ENCODE peak calls at places on chromosomes 7 and 10, in five cellular contexts. M is heart right ventricle; Y is GM23248; S is CD8-positive, alpha-beta memory T cell; I is mammary epithelial cell. R is an unnamed sample.

GRCh38 chr7:153543232-153543631 is 509.0 kb upstream of the DPP6 start:
- DNase-seq in Y (no peak), S (no peak), I (no peak), M (no peak), R (no peak)

GRCh38 chr10:50614444-50615137 is 9.2 kb downstream of the SGMS1 start:
- DNase-seq in I (no peak), S (no peak), M (no peak), Y (no peak), R (no peak)

GRCh38 chr7:129553861-129554530 is 51.7 kb downstream of the SMKR1 start:
- DNase-seq in I (no peak), Y (peak; percentile 85), S (peak; percentile 47), M (no peak), R (no peak)

GRCh38 chr10:59181668-59182067 is 5.2 kb downstream of the PHYHIPL start:
- DNase-seq in Y (peak; percentile 67), I (peak; percentile 47), S (no peak), M (peak; percentile 22), R (no peak)

GRCh38 chr10:33860994-33861393 is 526.5 kb upstream of the NRP1 start:
- DNase-seq in S (no peak), Y (no peak), M (no peak), I (no peak), R (no peak)

GRCh38 chr10:124996854-124997215 is 54.9 kb downstream of the ZRANB1 start:
- DNase-seq in I (no peak), Y (no peak), M (no peak), S (no peak), R (no peak)

GRCh38 chr7:106614751-106615150 is 46.2 kb downstream of the CCDC71L start:
- DNase-seq in S (no peak), M (no peak), Y (no peak), I (no peak), R (no peak)

GRCh38 chr10:70758757-70759514 is 26.2 kb downstream of the TBATA start:
- DNase-seq in Y (peak; percentile 85), I (peak; percentile 41), M (peak; percentile 85), S (peak; percentile 56), R (peak; percentile 85)

GRCh38 chr10:117552759-117553158 is 10.2 kb downstream of the EMX2 start:
- DNase-seq in S (no peak), M (no peak), I (no peak), Y (peak; percentile 71), R (peak; percentile 57)

GRCh38 chr7:111198255-111198654 is 107.3 kb downstream of the LRRN3 start:
- DNase-seq in I (peak; percentile 99), S (no peak), Y (peak; percentile 99), M (no peak), R (no peak)

GRCh38 chr7:32916006-32916405 is 24.4 kb upstream of the KBTBD2 start:
- DNase-seq in S (no peak), I (no peak), M (no peak), Y (no peak), R (no peak)

GRCh38 chr7:24936121-24936824 is 43.7 kb downstream of the OSBPL3 start:
- DNase-seq in S (no peak), I (no peak), Y (peak; percentile 47), M (no peak), R (no peak)

GRCh38 chr10:134205-134742 is 981 bp upstream of the ZMYND11 start:
- DNase-seq in M (no peak), S (peak; percentile 33), Y (no peak), I (peak; percentile 23), R (no peak)

GRCh38 chr7:2838873-2839578 is 5.1 kb downstream of the GNA12 start:
- DNase-seq in M (no peak), Y (no peak), S (no peak), I (no peak), R (no peak)

GRCh38 chr7:24365606-24366005 is 81.6 kb downstream of the NPY start:
- DNase-seq in S (no peak), I (no peak), M (no peak), Y (no peak), R (no peak)

GRCh38 chr7:159067870-159068787 is 76.5 kb downstream of the VIPR2 start:
- DNase-seq in I (no peak), Y (no peak), S (peak; percentile 9), M (peak; percentile 80), R (peak; percentile 78)

GRCh38 chr7:159070422-159071148 is 74.1 kb downstream of the VIPR2 start:
- DNase-seq in Y (no peak), M (no peak), S (no peak), I (no peak), R (no peak)

GRCh38 chr7:159071260-159071659 is 73.4 kb downstream of the VIPR2 start:
- DNase-seq in Y (no peak), I (no peak), S (no peak), M (no peak), R (no peak)

GRCh38 chr7:159066816-159067601 is 77.7 kb downstream of the VIPR2 start:
- DNase-seq in Y (no peak), I (no peak), M (no peak), S (no peak), R (no peak)

GRCh38 chr7:159068893-159069448 is 75.7 kb downstream of the VIPR2 start:
- DNase-seq in I (no peak), S (no peak), M (peak; percentile 4), Y (no peak), R (no peak)
- H3K9me3 ChIP-seq in I (peaks cover 33% of the 10 kb centered on the region), S (no peaks in the 10 kb centered on the region), M (no peaks in the 10 kb centered on the region), Y (no peaks in the 10 kb centered on the region), R (no peaks in the 10 kb centered on the region)

GRCh38 chr10:103603382-103603781 is 109.9 kb downstream of the NEURL1 start:
- DNase-seq in S (no peak), Y (no peak), I (no peak), M (no peak), R (peak; percentile 68)

GRCh38 chr10:103602852-103603155 is 109.3 kb downstream of the NEURL1 start:
- DNase-seq in I (no peak), M (no peak), S (no peak), Y (no peak), R (no peak)

GRCh38 chr10:103602028-103602851 is 108.7 kb downstream of the NEURL1 start:
- DNase-seq in S (no peak), M (no peak), Y (no peak), I (no peak), R (no peak)

GRCh38 chr10:103609231-103610082 is 116.0 kb downstream of the NEURL1 start:
- DNase-seq in M (no peak), I (no peak), S (no peak), Y (no peak), R (no peak)

DNA sequence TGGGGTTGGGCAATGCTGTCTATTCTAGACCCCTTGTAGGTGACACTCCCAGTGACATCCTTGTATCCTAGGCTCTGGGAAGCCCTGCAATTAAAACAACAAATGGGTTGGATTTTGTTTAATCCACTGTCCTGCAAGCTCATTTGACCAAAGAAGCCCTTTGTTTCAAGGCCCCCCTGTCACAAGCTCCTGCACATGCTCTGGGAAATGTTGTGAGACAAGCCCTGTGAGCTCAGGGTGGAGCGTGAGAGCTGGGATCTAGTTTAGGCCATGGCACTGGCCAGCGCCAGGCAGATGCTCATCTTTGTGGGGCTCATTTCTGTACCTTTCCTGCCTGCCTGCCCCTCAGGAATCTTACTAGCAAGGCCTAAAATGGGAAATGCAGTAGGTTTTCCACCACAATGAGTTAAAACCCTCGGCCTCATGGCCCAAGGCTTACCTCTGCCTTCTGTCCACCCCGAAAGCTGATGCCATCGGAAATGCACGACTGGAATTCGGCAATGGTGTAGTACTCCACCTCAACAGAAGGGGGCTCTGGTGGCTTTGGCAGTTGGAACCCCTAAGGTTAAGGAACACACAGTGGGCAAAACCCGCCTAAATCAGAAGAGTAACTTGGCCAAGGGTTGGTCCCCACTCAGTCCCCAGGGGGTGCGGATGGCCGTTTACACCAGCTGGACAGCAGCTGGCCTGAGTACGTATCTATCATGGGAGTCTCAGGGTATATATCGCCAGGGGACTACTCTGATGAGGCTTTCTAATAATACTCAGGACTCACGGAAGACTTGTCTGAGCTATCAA is 112.1 kb downstream of the NEURL1 start:
- DNase-seq in S (peak; percentile 25), Y (peak; percentile 71), M (peak; percentile 66), I (no peak), R (peak; percentile 71)
- H3K36me3 ChIP-seq in S (no peaks in the 10 kb centered on the region), Y (peaks cover 31% of the 10 kb centered on the region), M (peaks cover 3% of the 10 kb centered on the region), I (peaks cover 34% of the 10 kb centered on the region), R (no peaks in the 10 kb centered on the region)

DNA sequence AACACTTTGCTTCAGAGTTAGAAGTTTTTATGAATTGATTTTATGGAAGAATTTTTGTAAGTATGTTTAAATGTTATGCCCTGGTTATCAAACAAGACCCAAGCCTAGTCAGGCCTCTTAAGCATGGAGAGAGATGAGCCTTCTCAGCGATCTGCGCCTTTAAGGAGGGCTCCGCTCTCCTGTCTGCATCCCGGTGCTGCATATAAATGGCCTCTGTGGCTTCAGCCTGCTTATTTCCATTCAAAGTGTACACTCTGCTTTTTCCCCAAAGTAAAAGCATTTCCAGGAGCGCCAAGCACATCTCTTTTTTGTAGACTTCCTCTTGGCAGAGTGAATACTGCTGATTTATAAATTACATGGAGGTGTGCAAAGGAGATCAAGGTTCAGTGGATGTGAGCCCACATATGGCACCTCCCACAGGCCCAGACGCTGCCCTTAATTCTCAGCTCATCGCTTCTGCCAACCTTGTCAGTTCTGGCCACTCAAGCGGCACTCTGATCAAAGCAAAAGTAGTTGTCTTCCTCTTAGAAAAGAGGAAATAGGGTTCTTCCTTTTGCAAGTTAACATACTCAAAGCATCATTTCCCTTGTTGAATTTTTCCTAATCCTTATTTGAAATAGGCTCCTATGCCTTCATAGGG is 70.0 kb upstream of the SFMBT2 start:
- DNase-seq in S (no peak), I (no peak), Y (no peak), M (no peak), R (no peak)
- H3K9me3 ChIP-seq in S (no peaks in the 10 kb centered on the region), I (peaks cover 4% of the 10 kb centered on the region), Y (no peaks in the 10 kb centered on the region), M (no peaks in the 10 kb centered on the region), R (no peaks in the 10 kb centered on the region)

GRCh38 chr7:116911799-116912198 is 41.5 kb upstream of the ST7 start:
- DNase-seq in S (no peak), I (peak; percentile 56), M (no peak), Y (peak; percentile 44), R (no peak)

GRCh38 chr7:116910367-116910766 is 42.9 kb upstream of the ST7 start:
- DNase-seq in M (no peak), I (no peak), S (no peak), Y (no peak), R (no peak)

GRCh38 chr7:116906391-116906790 is 44.0 kb downstream of the CAPZA2 start:
- DNase-seq in Y (no peak), S (no peak), M (no peak), I (no peak), R (no peak)

GRCh38 chr7:116912269-116912909 is 40.9 kb upstream of the ST7 start:
- DNase-seq in S (no peak), I (no peak), Y (peak; percentile 31), M (no peak), R (no peak)
- H3K36me3 ChIP-seq in S (peaks cover 8% of the 10 kb centered on the region), I (peaks cover 31% of the 10 kb centered on the region), Y (peaks cover 76% of the 10 kb centered on the region), M (peaks cover 41% of the 10 kb centered on the region), R (peaks cover 10% of the 10 kb centered on the region)

GRCh38 chr10:93917064-93917391 is 23.2 kb downstream of the SLC35G1 start:
- DNase-seq in S (no peak), I (no peak), M (no peak), Y (no peak), R (no peak)
- H3K9me3 ChIP-seq in S (no peaks in the 10 kb centered on the region), I (no peaks in the 10 kb centered on the region), M (no peaks in the 10 kb centered on the region), Y (no peaks in the 10 kb centered on the region), R (no peaks in the 10 kb centered on the region)

DNA sequence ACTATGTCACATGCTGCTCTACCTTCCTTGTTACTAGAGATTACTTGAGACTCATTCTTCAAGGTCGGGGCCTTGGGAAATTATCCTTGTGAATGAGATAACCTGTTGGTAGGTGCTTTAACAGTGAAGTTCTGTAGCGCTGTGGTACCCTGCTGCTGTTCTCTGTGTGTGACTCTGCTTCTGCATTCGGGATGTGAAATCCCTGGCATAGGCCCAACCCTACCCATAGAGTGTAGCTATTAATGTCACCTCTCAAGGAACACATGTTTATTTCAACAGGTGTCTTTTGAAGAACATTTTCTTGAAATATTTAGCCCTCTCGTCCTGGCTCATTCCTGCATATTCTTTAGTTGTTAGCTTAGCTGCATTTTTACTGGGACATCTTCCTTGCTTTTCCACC is 41.8 kb upstream of the TMEM236 start:
- DNase-seq in I (no peak), Y (no peak), M (no peak), S (no peak), R (no peak)
- H3K36me3 ChIP-seq in I (peaks cover 34% of the 10 kb centered on the region), Y (peaks cover 66% of the 10 kb centered on the region), M (peaks cover 34% of the 10 kb centered on the region), S (peaks cover 13% of the 10 kb centered on the region), R (peaks cover 4% of the 10 kb centered on the region)

R was measured in aorta.